ENCODE peak calls at places on chromosome 9, in six cellular contexts. F, A, P, V, Q and G are unnamed samples.

GRCh38 chr9:134268308-134268724 is 57.9 kb upstream of the RXRA start:
- DNase-seq in A (no peak), V (no peak), F (peak; percentile 78), Q (no peak), P (no peak), G (no peak)

GRCh38 chr9:20292002-20292401 is 330.3 kb downstream of the MLLT3 start:
- DNase-seq in V (no peak), F (no peak), A (no peak), P (no peak), Q (peak; percentile 17), G (no peak)

GRCh38 chr9:90141723-90142122 is 500.9 kb downstream of the DIRAS2 start:
- DNase-seq in Q (peak; percentile 25), V (no peak), F (no peak), A (no peak), P (no peak), G (no peak)

GRCh38 chr9:83069651-83070050 is 6.7 kb upstream of the RASEF start:
- DNase-seq in A (no peak), Q (no peak), F (no peak), P (no peak), V (no peak), G (no peak)

GRCh38 chr9:134562146-134562753 is 79.4 kb upstream of the COL5A1 start:
- DNase-seq in V (no peak), P (no peak), A (no peak), Q (no peak), F (no peak), G (no peak)

GRCh38 chr9:38713426-38713825 is 6.5 kb downstream of the FAM240B start:
- DNase-seq in F (no peak), P (no peak), V (peak; percentile 68), Q (no peak), A (no peak), G (no peak)

GRCh38 chr9:136189394-136190236 is 15.3 kb downstream of the LHX3 start:
- DNase-seq in V (no peak), A (no peak), F (no peak), Q (no peak), P (no peak), G (no peak)

GRCh38 chr9:98536542-98537173 is 172.1 kb downstream of the GABBR2 start:
- DNase-seq in V (no peak), Q (peak; percentile 24), A (no peak), F (no peak), P (no peak), G (peak; percentile 44)

GRCh38 chr9:136721339-136722092 is 9.1 kb downstream of the DIPK1B start:
- DNase-seq in F (no peak), V (no peak), P (no peak), Q (peak; percentile 91), A (no peak), G (no peak)